ENCODE peak calls at places on chromosomes 4 and X, in six cellular contexts. One of them, this sample, is unnamed.

GRCh38 chr4:153040677-153041076 is 104.6 kb downstream of the FHDC1 start:
- DNase-seq in lower leg skin: no peak
- DNase-seq in breast epithelium: no peak
- DNase-seq in stomach: no peak
- DNase-seq in uterus: no peak
- DNase-seq in spleen: no peak
- DNase-seq in this sample: no peak

GRCh38 chrX:153687121-153688039 is at the start of gene SLC6A8:
- DNase-seq in lower leg skin: peak; percentile 40
- DNase-seq in breast epithelium: peak; percentile 58
- DNase-seq in stomach: peak; percentile 74
- DNase-seq in uterus: peak; percentile 69
- DNase-seq in spleen: no peak
- DNase-seq in this sample: peak; percentile 71

GRCh38 chr4:180870623-180871022 is 1372.6 kb upstream of the TENM3 start:
- DNase-seq in lower leg skin: no peak
- DNase-seq in breast epithelium: no peak
- DNase-seq in stomach: no peak
- DNase-seq in uterus: no peak
- DNase-seq in spleen: no peak
- DNase-seq in this sample: no peak

GRCh38 chr4:15882675-15883086 is 55.9 kb downstream of the FGFBP1 start:
- DNase-seq in lower leg skin: no peak
- DNase-seq in breast epithelium: no peak
- DNase-seq in stomach: peak; percentile 39
- DNase-seq in uterus: peak; percentile 44
- DNase-seq in spleen: no peak
- DNase-seq in this sample: peak; percentile 33

GRCh38 chrX:148774276-148774675 is 273.9 kb downstream of the AFF2 start:
- DNase-seq in lower leg skin: no peak
- DNase-seq in breast epithelium: no peak
- DNase-seq in stomach: no peak
- DNase-seq in uterus: no peak
- DNase-seq in spleen: no peak
- DNase-seq in this sample: no peak

GRCh38 chrX:46573331-46573895 is at the start of gene CHST7:
- DNase-seq in lower leg skin: peak; percentile 46
- DNase-seq in breast epithelium: peak; percentile 36
- DNase-seq in stomach: peak; percentile 52
- DNase-seq in uterus: peak; percentile 49
- DNase-seq in spleen: peak; percentile 92
- DNase-seq in this sample: peak; percentile 69

GRCh38 chr4:69757464-69757863 is 3.0 kb downstream of the SULT1B1 start:
- DNase-seq in lower leg skin: no peak
- DNase-seq in breast epithelium: no peak
- DNase-seq in stomach: no peak
- DNase-seq in uterus: no peak
- DNase-seq in spleen: no peak
- DNase-seq in this sample: no peak

GRCh38 chr4:153971878-153972277 is 183.0 kb upstream of the SFRP2 start:
- DNase-seq in lower leg skin: no peak
- DNase-seq in breast epithelium: no peak
- DNase-seq in stomach: no peak
- DNase-seq in uterus: no peak
- DNase-seq in spleen: no peak
- DNase-seq in this sample: no peak

GRCh38 chr4:53497446-53498069 is 93.7 kb downstream of the LNX1 start:
- DNase-seq in lower leg skin: peak; percentile 60
- DNase-seq in breast epithelium: peak; percentile 61
- DNase-seq in stomach: no peak
- DNase-seq in uterus: peak; percentile 48
- DNase-seq in spleen: no peak
- DNase-seq in this sample: no peak

GRCh38 chr4:34328939-34329338 is 1915.4 kb downstream of the ARAP2 start:
- DNase-seq in lower leg skin: no peak
- DNase-seq in breast epithelium: no peak
- DNase-seq in stomach: no peak
- DNase-seq in uterus: no peak
- DNase-seq in spleen: no peak
- DNase-seq in this sample: no peak

GRCh38 chrX:68807818-68808217 is 21.0 kb upstream of the EFNB1 start:
- DNase-seq in lower leg skin: no peak
- DNase-seq in breast epithelium: no peak
- DNase-seq in stomach: no peak
- DNase-seq in uterus: no peak
- DNase-seq in spleen: no peak
- DNase-seq in this sample: no peak

GRCh38 chr4:32172761-32173160 is 1452.6 kb downstream of the PCDH7 start:
- DNase-seq in lower leg skin: no peak
- DNase-seq in breast epithelium: no peak
- DNase-seq in stomach: no peak
- DNase-seq in uterus: no peak
- DNase-seq in spleen: no peak
- DNase-seq in this sample: no peak

GRCh38 chr4:76216521-76216920 is 2.9 kb upstream of the SCARB2 start:
- DNase-seq in lower leg skin: no peak
- DNase-seq in breast epithelium: no peak
- DNase-seq in stomach: no peak
- DNase-seq in uterus: no peak
- DNase-seq in spleen: no peak
- DNase-seq in this sample: no peak

GRCh38 chrX:78997870-78998558 is 52.8 kb downstream of the P2RY10 start:
- DNase-seq in lower leg skin: no peak
- DNase-seq in breast epithelium: no peak
- DNase-seq in stomach: no peak
- DNase-seq in uterus: no peak
- DNase-seq in spleen: no peak
- DNase-seq in this sample: no peak

GRCh38 chrX:123424546-123424945 is 240.5 kb downstream of the GRIA3 start:
- DNase-seq in lower leg skin: no peak
- DNase-seq in breast epithelium: no peak
- DNase-seq in stomach: no peak
- DNase-seq in uterus: no peak
- DNase-seq in spleen: no peak
- DNase-seq in this sample: no peak

GRCh38 chr4:161642708-161643107 is 521.1 kb downstream of the FSTL5 start:
- DNase-seq in lower leg skin: no peak
- DNase-seq in breast epithelium: no peak
- DNase-seq in stomach: no peak
- DNase-seq in uterus: no peak
- DNase-seq in spleen: no peak
- DNase-seq in this sample: no peak

GRCh38 chr4:114717432-114717831 is 118.8 kb downstream of the UGT8 start:
- DNase-seq in lower leg skin: no peak
- DNase-seq in breast epithelium: no peak
- DNase-seq in stomach: no peak
- DNase-seq in uterus: no peak
- DNase-seq in spleen: no peak
- DNase-seq in this sample: no peak

GRCh38 chr4:147777456-147778091 is 45.7 kb downstream of the ARHGAP10 start:
- DNase-seq in lower leg skin: no peak
- DNase-seq in breast epithelium: no peak
- DNase-seq in stomach: no peak
- DNase-seq in uterus: no peak
- DNase-seq in spleen: no peak
- DNase-seq in this sample: no peak

GRCh38 chr4:121799208-121799823 is 1.8 kb upstream of the EXOSC9 start:
- DNase-seq in lower leg skin: no peak
- DNase-seq in breast epithelium: no peak
- DNase-seq in stomach: no peak
- DNase-seq in uterus: no peak
- DNase-seq in spleen: no peak
- DNase-seq in this sample: no peak

GRCh38 chr4:121801715-121802075 is 572 bp downstream of the EXOSC9 start:
- DNase-seq in lower leg skin: no peak
- DNase-seq in breast epithelium: no peak
- DNase-seq in stomach: no peak
- DNase-seq in uterus: no peak
- DNase-seq in spleen: no peak
- DNase-seq in this sample: no peak

GRCh38 chr4:121800638-121800960 is 524 bp upstream of the EXOSC9 start:
- DNase-seq in lower leg skin: no peak
- DNase-seq in breast epithelium: no peak
- DNase-seq in stomach: no peak
- DNase-seq in uterus: no peak
- DNase-seq in spleen: no peak
- DNase-seq in this sample: no peak

GRCh38 chr4:121799888-121800501 is 1.1 kb upstream of the EXOSC9 start:
- DNase-seq in lower leg skin: no peak
- DNase-seq in breast epithelium: no peak
- DNase-seq in stomach: no peak
- DNase-seq in uterus: no peak
- DNase-seq in spleen: no peak
- DNase-seq in this sample: no peak

DNA sequence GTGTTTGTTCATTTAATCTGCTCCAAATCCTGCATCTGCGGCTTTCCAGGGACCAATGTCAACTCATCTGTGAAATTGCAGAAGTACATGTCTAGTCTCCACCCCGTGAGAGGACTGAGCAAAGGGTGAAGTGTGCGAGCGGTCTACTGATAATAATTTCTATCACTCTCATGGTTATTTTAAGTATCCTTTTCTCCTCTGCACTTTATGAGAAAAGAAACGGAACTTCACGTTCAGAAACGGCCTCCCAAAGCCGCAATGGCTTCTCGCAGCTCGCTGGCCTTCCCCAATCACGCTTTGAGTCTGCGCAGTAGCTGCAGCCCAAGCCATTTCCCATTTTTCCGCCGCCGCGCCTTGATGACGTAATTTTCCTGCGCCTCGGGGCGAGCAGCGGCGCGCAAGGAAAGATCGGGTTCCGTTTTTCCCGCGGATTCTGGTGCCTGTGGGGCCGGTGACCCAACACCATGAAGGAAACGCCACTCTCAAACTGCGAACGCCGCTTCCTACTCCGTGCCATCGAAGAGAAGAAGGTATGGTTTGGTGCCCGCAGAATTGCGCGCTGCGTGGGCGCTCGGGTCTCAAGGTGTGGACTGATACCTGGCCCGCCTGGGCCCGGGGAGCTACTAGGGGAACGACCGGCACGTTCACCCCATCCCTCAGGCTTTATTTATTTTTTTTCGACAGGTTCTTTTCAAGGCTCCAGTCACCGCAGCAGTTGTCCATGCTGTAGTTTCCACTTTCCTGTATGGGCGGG is at the start of gene EXOSC9:
- DNase-seq in lower leg skin: peak; percentile 88
- DNase-seq in breast epithelium: peak; percentile 83
- DNase-seq in stomach: peak; percentile 93
- DNase-seq in uterus: peak; percentile 96
- DNase-seq in spleen: peak; percentile 96
- DNase-seq in this sample: peak; percentile 94
- TF ChIP-seq POLR2A in lower leg skin: no peak
- TF ChIP-seq POLR2A in breast epithelium: peak; percentile 49
- TF ChIP-seq POLR2A in stomach: peak; percentile 38
- TF ChIP-seq POLR2A in uterus: peak; percentile 75
- TF ChIP-seq POLR2A in spleen: peak; percentile 83
- TF ChIP-seq POLR2A in this sample: peak; percentile 62

GRCh38 chr4:60879135-60879701 is 320.9 kb upstream of the ADGRL3 start:
- DNase-seq in lower leg skin: no peak
- DNase-seq in breast epithelium: no peak
- DNase-seq in stomach: no peak
- DNase-seq in uterus: no peak
- DNase-seq in spleen: no peak
- DNase-seq in this sample: no peak
- TF ChIP-seq CTCF in lower leg skin: no peak
- TF ChIP-seq CTCF in breast epithelium: no peak
- TF ChIP-seq CTCF in stomach: no peak
- TF ChIP-seq CTCF in uterus: no peak
- TF ChIP-seq CTCF in spleen: no peak
- TF ChIP-seq CTCF in this sample: no peak

GRCh38 chr4:151105454-151106032 is 6.1 kb downstream of the RPS3A start:
- DNase-seq in lower leg skin: no peak
- DNase-seq in breast epithelium: no peak
- DNase-seq in stomach: no peak
- DNase-seq in uterus: no peak
- DNase-seq in spleen: no peak
- DNase-seq in this sample: no peak
- TF ChIP-seq POLR2A in lower leg skin: no peak
- TF ChIP-seq POLR2A in breast epithelium: no peak
- TF ChIP-seq POLR2A in stomach: no peak
- TF ChIP-seq POLR2A in uterus: no peak
- TF ChIP-seq POLR2A in spleen: no peak
- TF ChIP-seq POLR2A in this sample: no peak

GRCh38 chrX:40469316-40469715 is 111.5 kb upstream of the ATP6AP2 start:
- DNase-seq in lower leg skin: no peak
- DNase-seq in breast epithelium: no peak
- DNase-seq in stomach: no peak
- DNase-seq in uterus: no peak
- DNase-seq in spleen: no peak
- DNase-seq in this sample: no peak

GRCh38 chrX:40471965-40472648 is 108.7 kb upstream of the ATP6AP2 start:
- DNase-seq in lower leg skin: peak; percentile 15
- DNase-seq in breast epithelium: peak; percentile 42
- DNase-seq in stomach: peak; percentile 38
- DNase-seq in uterus: peak; percentile 26
- DNase-seq in spleen: no peak
- DNase-seq in this sample: peak; percentile 37

GRCh38 chrX:40470830-40471429 is 109.8 kb upstream of the ATP6AP2 start:
- DNase-seq in lower leg skin: no peak
- DNase-seq in breast epithelium: no peak
- DNase-seq in stomach: no peak
- DNase-seq in uterus: no peak
- DNase-seq in spleen: no peak
- DNase-seq in this sample: no peak

GRCh38 chrX:40465735-40466551 is 114.8 kb upstream of the ATP6AP2 start:
- DNase-seq in lower leg skin: no peak
- DNase-seq in breast epithelium: no peak
- DNase-seq in stomach: no peak
- DNase-seq in uterus: no peak
- DNase-seq in spleen: no peak
- DNase-seq in this sample: no peak

GRCh38 chrX:40468033-40468979 is 112.5 kb upstream of the ATP6AP2 start:
- DNase-seq in lower leg skin: peak; percentile 21
- DNase-seq in breast epithelium: peak; percentile 74
- DNase-seq in stomach: peak; percentile 58
- DNase-seq in uterus: no peak
- DNase-seq in spleen: no peak
- DNase-seq in this sample: peak; percentile 59
- TF ChIP-seq CTCF in lower leg skin: no peak
- TF ChIP-seq CTCF in breast epithelium: no peak
- TF ChIP-seq CTCF in stomach: no peak
- TF ChIP-seq CTCF in uterus: no peak
- TF ChIP-seq CTCF in spleen: peak; percentile 21
- TF ChIP-seq CTCF in this sample: peak; percentile 30